ENCODE peak calls at places on chromosomes 1 and 21, in five cellular contexts. J is endodermal cell, W is astrocyte, N is heart left ventricle, I is tibial nerve. X is an unnamed sample.

GRCh38 chr1:36122463-36123025 is 2.5 kb downstream of the COL8A2 start:
- DNase-seq in J (no peak), W (no peak), N (no peak), I (no peak), X (no peak)

GRCh38 chr1:101136739-101137138 is 100.1 kb upstream of the S1PR1 start:
- DNase-seq in J (no peak), W (peak; percentile 37), N (no peak), I (no peak), X (no peak)

GRCh38 chr21:20721151-20721550 is 277.1 kb upstream of the NCAM2 start:
- DNase-seq in J (no peak), W (peak; percentile 43), N (no peak), I (no peak), X (no peak)

GRCh38 chr1:2548068-2548589 is 8.0 kb upstream of the TNFRSF14 start:
- DNase-seq in J (peak; percentile 96), W (peak; percentile 25), N (peak; percentile 91), I (peak; percentile 72), X (peak; percentile 83)

GRCh38 chr1:10640079-10640578 is 156.3 kb downstream of the CASZ1 start:
- DNase-seq in J (no peak), W (no peak), N (no peak), I (no peak), X (no peak)

GRCh38 chr21:35044128-35044527 is 5.0 kb downstream of the RUNX1 start:
- DNase-seq in J (no peak), W (no peak), N (no peak), I (no peak), X (no peak)

GRCh38 chr1:178619523-178619922 is 105.5 kb upstream of the RALGPS2 start:
- DNase-seq in J (no peak), W (no peak), N (no peak), I (no peak), X (no peak)

GRCh38 chr1:186793582-186793927 is 35.2 kb upstream of the PLA2G4A start:
- DNase-seq in J (no peak), W (peak; percentile 46), N (no peak), I (no peak), X (no peak)

GRCh38 chr1:54297596-54298283 is 97.8 kb downstream of the MRPL37 start:
- DNase-seq in J (no peak), W (no peak), N (no peak), I (no peak), X (no peak)

GRCh38 chr1:197775282-197776262 is at the start of gene DENND1B:
- DNase-seq in J (peak; percentile 95), W (peak; percentile 81), N (peak; percentile 90), I (peak; percentile 20), X (no peak)

GRCh38 chr1:168613038-168613451 is 36.6 kb downstream of the XCL1 start:
- DNase-seq in J (no peak), W (no peak), N (no peak), I (no peak), X (no peak)

GRCh38 chr21:36909901-36910561 is 56.4 kb downstream of the HLCS start:
- DNase-seq in J (no peak), W (peak; percentile 99), N (no peak), I (no peak), X (peak; percentile 30)

GRCh38 chr1:156571261-156571958 is 955 bp downstream of the IQGAP3 start:
- DNase-seq in J (no peak), W (peak; percentile 91), N (no peak), I (no peak), X (no peak)

GRCh38 chr1:41906977-41907376 is 11.7 kb downstream of the HIVEP3 start:
- DNase-seq in J (no peak), W (no peak), N (no peak), I (no peak), X (no peak)

GRCh38 chr1:208059328-208060017 is 148.5 kb upstream of the CD34 start:
- DNase-seq in J (peak; percentile 48), W (no peak), N (no peak), I (no peak), X (no peak)

GRCh38 chr1:59814180-59814900 is 409 bp upstream of the HOOK1 start:
- DNase-seq in J (peak; percentile 98), W (no peak), N (peak; percentile 87), I (no peak), X (peak; percentile 62)

GRCh38 chr21:45555557-45556301 is 13.5 kb upstream of the SLC19A1 start:
- DNase-seq in J (peak; percentile 96), W (peak; percentile 81), N (peak; percentile 90), I (peak; percentile 69), X (peak; percentile 84)

GRCh38 chr1:182197555-182197954 is 136.0 kb upstream of the ZNF648 start:
- DNase-seq in J (no peak), W (no peak), N (no peak), I (no peak), X (peak; percentile 70)

GRCh38 chr1:150295476-150295875 is 1.8 kb downstream of the MRPS21 start:
- DNase-seq in J (no peak), W (no peak), N (no peak), I (no peak), X (no peak)

GRCh38 chr1:221035680-221036153 is 156.5 kb downstream of the HLX start:
- DNase-seq in J (no peak), W (peak; percentile 63), N (no peak), I (no peak), X (no peak)

GRCh38 chr1:204649756-204650155 is 35.8 kb downstream of the LRRN2 start:
- DNase-seq in J (no peak), W (no peak), N (no peak), I (no peak), X (no peak)

GRCh38 chr1:154416496-154417337 is 11.6 kb downstream of the IL6R start:
- DNase-seq in J (no peak), W (no peak), N (no peak), I (no peak), X (no peak)
- H3K4me1 ChIP-seq in J (no peaks in the 10 kb centered on the region), W (peaks cover 29% of the 10 kb centered on the region), N (peaks cover 15% of the 10 kb centered on the region), I (peaks cover 41% of the 10 kb centered on the region), X (no peaks in the 10 kb centered on the region)

GRCh38 chr1:214718724-214719123 is 115.7 kb downstream of the CENPF start:
- DNase-seq in J (no peak), W (peak; percentile 33), N (no peak), I (no peak), X (no peak)

GRCh38 chr1:214717323-214717722 is 114.3 kb downstream of the CENPF start:
- DNase-seq in J (no peak), W (peak; percentile 18), N (no peak), I (no peak), X (no peak)

GRCh38 chr1:214715126-214715525 is 112.1 kb downstream of the CENPF start:
- DNase-seq in J (no peak), W (no peak), N (no peak), I (no peak), X (no peak)

GRCh38 chr1:214720561-214720960 is 117.6 kb downstream of the CENPF start:
- DNase-seq in J (no peak), W (peak; percentile 8), N (no peak), I (no peak), X (no peak)

DNA sequence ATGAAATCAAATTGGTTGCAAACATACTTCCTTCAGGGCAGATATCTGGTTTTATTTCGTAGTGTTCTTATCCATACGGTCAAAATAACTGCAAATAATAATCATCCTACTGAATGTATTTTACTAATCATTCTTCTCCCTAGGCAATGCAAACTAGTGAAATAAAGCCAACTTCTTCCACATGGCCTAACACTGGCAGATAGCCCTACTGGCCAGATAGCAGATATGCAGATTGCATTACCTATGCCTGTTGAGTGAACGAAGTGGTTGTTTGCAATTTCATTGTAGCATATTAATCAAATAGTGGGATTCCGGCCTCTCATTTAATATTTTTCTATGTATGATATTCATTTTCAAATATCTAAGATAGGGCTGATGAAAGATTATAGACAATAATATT is 116.2 kb downstream of the CENPF start:
- DNase-seq in J (no peak), W (peak; percentile 13), N (no peak), I (no peak), X (no peak)
- TF ChIP-seq CTCF in J (peak; percentile 70), W (no peak), N (no peak), I (no peak), X (no peak)

GRCh38 chr1:32758177-32758794 is 55.7 kb upstream of the SYNC start:
- DNase-seq in J (no peak), W (no peak), N (no peak), I (no peak), X (no peak)
- H3K4me1 ChIP-seq in J (peaks cover 35% of the 10 kb centered on the region), W (peaks cover 53% of the 10 kb centered on the region), N (peaks cover 3% of the 10 kb centered on the region), I (peaks cover 16% of the 10 kb centered on the region), X (peaks cover 33% of the 10 kb centered on the region)

DNA sequence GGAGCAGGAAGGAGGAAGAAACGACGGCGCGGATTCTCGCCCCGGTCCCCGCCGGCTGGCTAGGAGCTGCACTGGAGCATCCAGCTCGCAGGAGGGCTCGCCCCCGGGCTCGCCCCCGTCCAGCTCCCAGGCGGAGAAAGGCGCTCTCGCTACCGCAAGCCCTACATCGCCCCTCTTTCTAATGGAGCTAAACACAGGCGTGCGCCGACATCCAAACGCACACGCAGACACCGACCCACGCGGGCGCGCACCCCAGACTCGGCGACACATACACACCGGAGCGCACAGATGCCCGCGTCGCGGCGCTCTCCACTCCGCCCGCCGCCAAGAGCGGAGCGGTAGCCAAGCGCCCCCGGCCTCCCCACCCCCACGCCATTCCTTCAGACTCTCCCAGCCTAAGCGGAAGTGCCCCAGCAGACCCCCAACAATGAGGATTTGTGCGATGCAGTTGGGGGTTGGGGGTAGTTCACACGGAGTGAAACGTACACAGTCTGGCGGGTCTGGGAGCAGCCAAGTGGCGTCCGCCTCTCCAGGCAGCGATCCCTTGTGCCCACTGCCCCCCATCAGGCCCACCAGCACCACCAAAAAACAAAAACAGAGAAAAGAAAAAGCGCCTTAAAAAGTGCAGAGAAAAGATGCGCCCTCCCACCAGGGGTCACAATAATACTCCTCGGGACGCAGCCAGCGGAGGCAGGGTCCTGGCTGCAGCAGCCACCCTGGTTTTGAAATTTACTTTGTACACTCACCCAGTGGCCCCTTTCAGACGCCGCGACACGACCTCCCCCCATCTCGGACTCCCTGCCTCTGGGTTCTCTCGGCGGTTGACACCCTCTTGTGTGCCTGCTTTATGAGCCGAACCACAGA is 1.4 kb downstream of the DAB1 start:
- DNase-seq in J (peak; percentile 87), W (peak; percentile 22), N (no peak), I (no peak), X (no peak)
- TF ChIP-seq CTCF in J (peak; percentile 47), W (no peak), N (no peak), I (peak; percentile 8), X (no peak)

X was measured in right atrium auricular region.